ENCODE peak calls at places on chromosomes 16 and 17, in seven cellular contexts. One of them, this sample, is unnamed.
A peak's percentile ranks its signal among the peaks of the same experiment; 100 is the strongest.

GRCh38 chr17:66200685-66201092 is 8.8 kb upstream of the CEP112 start:
- DNase-seq in CD8-positive, alpha-beta T cell: peak; percentile 3
- DNase-seq in fibroblast of mammary gland: peak; percentile 83
- DNase-seq in omental fat pad: no peak
- DNase-seq in prostate gland: peak; percentile 48
- DNase-seq in fibroblast of the aortic adventitia: peak; percentile 82
- DNase-seq in uterus: no peak
- DNase-seq in this sample: peak; percentile 76

GRCh38 chr16:70767377-70768204 is 33.4 kb downstream of the VAC14 start:
- DNase-seq in CD8-positive, alpha-beta T cell: no peak
- DNase-seq in fibroblast of mammary gland: peak; percentile 43
- DNase-seq in fibroblast of the aortic adventitia: peak; percentile 52
- DNase-seq in uterus: no peak
- DNase-seq in omental fat pad: no peak
- DNase-seq in prostate gland: no peak
- DNase-seq in this sample: no peak

GRCh38 chr16:84379008-84379730 is 10.8 kb downstream of the ATP2C2 start:
- DNase-seq in omental fat pad: peak; percentile 7
- DNase-seq in prostate gland: no peak
- DNase-seq in fibroblast of the aortic adventitia: no peak
- DNase-seq in uterus: no peak
- DNase-seq in fibroblast of mammary gland: no peak
- DNase-seq in CD8-positive, alpha-beta T cell: no peak
- DNase-seq in this sample: no peak

GRCh38 chr17:77541995-77542394 is 401.2 kb downstream of the SEC14L1 start:
- DNase-seq in omental fat pad: no peak
- DNase-seq in fibroblast of the aortic adventitia: peak; percentile 71
- DNase-seq in prostate gland: no peak
- DNase-seq in fibroblast of mammary gland: no peak
- DNase-seq in uterus: no peak
- DNase-seq in CD8-positive, alpha-beta T cell: no peak
- DNase-seq in this sample: no peak

GRCh38 chr16:85104821-85105391 is 7.4 kb downstream of the CIBAR2 start:
- DNase-seq in prostate gland: no peak
- DNase-seq in CD8-positive, alpha-beta T cell: no peak
- DNase-seq in uterus: no peak
- DNase-seq in fibroblast of mammary gland: no peak
- DNase-seq in fibroblast of the aortic adventitia: no peak
- DNase-seq in omental fat pad: no peak
- DNase-seq in this sample: no peak

GRCh38 chr17:79862259-79862658 is 23.0 kb upstream of the CBX4 start:
- DNase-seq in prostate gland: no peak
- DNase-seq in CD8-positive, alpha-beta T cell: no peak
- DNase-seq in omental fat pad: no peak
- DNase-seq in uterus: no peak
- DNase-seq in fibroblast of mammary gland: no peak
- DNase-seq in fibroblast of the aortic adventitia: no peak
- DNase-seq in this sample: no peak

GRCh38 chr16:64933890-64934289 is 188.0 kb downstream of the CDH11 start:
- DNase-seq in CD8-positive, alpha-beta T cell: no peak
- DNase-seq in prostate gland: no peak
- DNase-seq in fibroblast of mammary gland: peak; percentile 30
- DNase-seq in fibroblast of the aortic adventitia: no peak
- DNase-seq in omental fat pad: no peak
- DNase-seq in uterus: no peak
- DNase-seq in this sample: peak; percentile 30

GRCh38 chr17:49003557-49004511 is 6.6 kb downstream of the IGF2BP1 start:
- DNase-seq in uterus: no peak
- DNase-seq in fibroblast of mammary gland: no peak
- DNase-seq in CD8-positive, alpha-beta T cell: no peak
- DNase-seq in omental fat pad: no peak
- DNase-seq in prostate gland: no peak
- DNase-seq in fibroblast of the aortic adventitia: no peak
- DNase-seq in this sample: peak; percentile 58

GRCh38 chr16:65546353-65546791 is 424.5 kb upstream of the CDH11 start:
- DNase-seq in omental fat pad: no peak
- DNase-seq in fibroblast of the aortic adventitia: peak; percentile 81
- DNase-seq in prostate gland: no peak
- DNase-seq in CD8-positive, alpha-beta T cell: no peak
- DNase-seq in uterus: no peak
- DNase-seq in fibroblast of mammary gland: peak; percentile 66
- DNase-seq in this sample: peak; percentile 74

GRCh38 chr17:60091109-60091508 is 12.4 kb upstream of the HEATR6 start:
- DNase-seq in fibroblast of the aortic adventitia: no peak
- DNase-seq in omental fat pad: no peak
- DNase-seq in CD8-positive, alpha-beta T cell: no peak
- DNase-seq in fibroblast of mammary gland: no peak
- DNase-seq in prostate gland: peak; percentile 2
- DNase-seq in uterus: no peak
- DNase-seq in this sample: no peak

GRCh38 chr17:51508048-51508447 is 247.7 kb downstream of the UTP18 start:
- DNase-seq in uterus: no peak
- DNase-seq in prostate gland: no peak
- DNase-seq in CD8-positive, alpha-beta T cell: no peak
- DNase-seq in omental fat pad: no peak
- DNase-seq in fibroblast of the aortic adventitia: no peak
- DNase-seq in fibroblast of mammary gland: no peak
- DNase-seq in this sample: no peak

GRCh38 chr17:258045-258734 is 76.7 kb upstream of the DOC2B start:
- DNase-seq in fibroblast of mammary gland: no peak
- DNase-seq in omental fat pad: no peak
- DNase-seq in uterus: peak; percentile 9
- DNase-seq in prostate gland: no peak
- DNase-seq in CD8-positive, alpha-beta T cell: no peak
- DNase-seq in fibroblast of the aortic adventitia: no peak
- DNase-seq in this sample: no peak

GRCh38 chr17:31564883-31565297 is 173.4 kb downstream of the RAB11FIP4 start:
- DNase-seq in omental fat pad: no peak
- DNase-seq in fibroblast of the aortic adventitia: no peak
- DNase-seq in uterus: peak; percentile 45
- DNase-seq in prostate gland: no peak
- DNase-seq in fibroblast of mammary gland: peak; percentile 58
- DNase-seq in CD8-positive, alpha-beta T cell: no peak
- DNase-seq in this sample: peak; percentile 72

GRCh38 chr17:31564291-31564690 is 172.8 kb downstream of the RAB11FIP4 start:
- DNase-seq in fibroblast of mammary gland: no peak
- DNase-seq in prostate gland: no peak
- DNase-seq in omental fat pad: no peak
- DNase-seq in uterus: no peak
- DNase-seq in CD8-positive, alpha-beta T cell: no peak
- DNase-seq in fibroblast of the aortic adventitia: no peak
- DNase-seq in this sample: no peak

GRCh38 chr17:31566247-31566991 is 174.9 kb downstream of the RAB11FIP4 start:
- DNase-seq in prostate gland: peak; percentile 74
- DNase-seq in fibroblast of the aortic adventitia: no peak
- DNase-seq in uterus: no peak
- DNase-seq in CD8-positive, alpha-beta T cell: no peak
- DNase-seq in omental fat pad: no peak
- DNase-seq in fibroblast of mammary gland: no peak
- DNase-seq in this sample: no peak

GRCh38 chr17:31566992-31567373 is 175.5 kb downstream of the RAB11FIP4 start:
- DNase-seq in CD8-positive, alpha-beta T cell: no peak
- DNase-seq in omental fat pad: no peak
- DNase-seq in fibroblast of the aortic adventitia: no peak
- DNase-seq in uterus: no peak
- DNase-seq in prostate gland: no peak
- DNase-seq in fibroblast of mammary gland: no peak
- DNase-seq in this sample: no peak

DNA sequence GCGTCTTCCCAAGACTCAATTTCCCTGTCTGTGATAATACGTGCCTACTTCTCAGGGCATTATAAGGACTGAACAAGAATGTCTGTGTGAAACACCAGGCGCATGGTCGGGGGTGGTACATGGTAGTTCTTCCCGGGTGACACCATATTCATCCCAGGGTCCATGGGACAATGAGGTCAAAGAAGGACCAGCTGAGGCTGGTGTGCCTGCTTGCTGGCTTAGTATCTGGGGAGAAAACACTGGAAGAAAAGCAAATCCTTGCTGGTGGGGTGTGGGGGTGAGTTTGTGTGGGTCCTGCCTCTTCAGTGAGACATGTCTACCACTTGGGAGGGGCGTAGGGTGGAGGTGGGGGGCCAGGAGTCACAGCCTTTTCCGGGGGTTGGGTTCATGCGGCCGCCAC is 174.2 kb downstream of the RAB11FIP4 start:
- DNase-seq in CD8-positive, alpha-beta T cell: no peak
- DNase-seq in uterus: no peak
- DNase-seq in fibroblast of the aortic adventitia: no peak
- DNase-seq in fibroblast of mammary gland: no peak
- DNase-seq in prostate gland: no peak
- DNase-seq in omental fat pad: no peak
- DNase-seq in this sample: no peak
- TF ChIP-seq CTCF in CD8-positive, alpha-beta T cell: no peak
- TF ChIP-seq CTCF in uterus: no peak
- TF ChIP-seq CTCF in fibroblast of the aortic adventitia: no peak
- TF ChIP-seq CTCF in fibroblast of mammary gland: no peak
- TF ChIP-seq CTCF in prostate gland: no peak
- TF ChIP-seq CTCF in omental fat pad: no peak
- TF ChIP-seq CTCF in this sample: no peak

DNA sequence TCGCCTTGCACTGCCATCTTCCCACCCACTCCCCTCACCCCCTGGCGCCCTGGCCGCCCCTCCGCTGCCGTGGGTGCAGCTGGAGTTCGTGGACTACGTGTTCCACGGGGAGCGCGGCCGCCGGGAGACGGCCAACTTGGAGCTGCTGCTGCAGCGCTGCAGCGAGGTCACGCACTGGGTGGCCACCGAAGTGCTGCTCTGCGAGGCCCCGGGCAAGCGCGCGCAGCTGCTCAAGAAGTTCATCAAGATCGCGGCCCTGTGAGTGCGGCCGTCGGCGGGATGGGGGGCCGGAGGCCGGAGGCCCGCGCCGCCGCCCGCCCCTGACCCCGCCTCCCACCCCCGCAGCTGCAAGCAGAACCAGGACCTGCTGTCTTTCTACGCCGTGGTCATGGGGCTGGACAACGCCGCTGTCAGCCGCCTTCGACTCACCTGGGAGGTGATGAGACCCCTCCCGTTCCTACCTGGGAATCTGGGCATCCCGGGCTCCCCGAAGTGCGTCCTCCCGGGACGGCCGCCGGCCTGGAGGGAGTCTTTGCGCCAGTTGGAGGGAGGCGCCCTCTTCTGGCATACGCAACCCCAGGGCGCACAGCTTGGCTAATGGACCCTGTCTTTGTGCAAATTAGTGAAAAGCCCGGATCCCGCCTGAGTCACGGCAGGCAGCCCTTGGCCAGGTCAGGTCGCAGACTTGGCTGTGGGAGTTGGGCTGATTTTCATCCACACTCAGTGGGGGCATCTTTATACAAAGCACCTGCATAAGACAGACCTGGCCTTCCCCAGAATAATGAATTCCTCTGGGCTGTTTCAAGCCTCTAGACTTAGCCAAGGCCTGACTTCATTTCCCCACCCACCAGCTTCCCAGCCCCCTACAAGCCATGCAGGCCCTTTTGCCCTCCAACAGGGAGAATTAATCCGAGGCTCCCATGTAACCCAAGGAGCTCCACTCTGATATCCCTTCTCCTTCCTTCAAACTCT is 14.3 kb downstream of the RAPGEFL1 start:
- DNase-seq in prostate gland: peak; percentile 75
- DNase-seq in uterus: peak; percentile 83
- DNase-seq in CD8-positive, alpha-beta T cell: peak; percentile 36
- DNase-seq in fibroblast of the aortic adventitia: peak; percentile 75
- DNase-seq in omental fat pad: peak; percentile 68
- DNase-seq in fibroblast of mammary gland: peak; percentile 81
- DNase-seq in this sample: peak; percentile 78
- TF ChIP-seq CTCF in prostate gland: peak; percentile 64
- TF ChIP-seq CTCF in uterus: peak; percentile 76
- TF ChIP-seq CTCF in CD8-positive, alpha-beta T cell: peak; percentile 49
- TF ChIP-seq CTCF in fibroblast of the aortic adventitia: peak; percentile 77
- TF ChIP-seq CTCF in omental fat pad: no peak
- TF ChIP-seq CTCF in fibroblast of mammary gland: peak; percentile 65
- TF ChIP-seq CTCF in this sample: peak; percentile 85

DNA sequence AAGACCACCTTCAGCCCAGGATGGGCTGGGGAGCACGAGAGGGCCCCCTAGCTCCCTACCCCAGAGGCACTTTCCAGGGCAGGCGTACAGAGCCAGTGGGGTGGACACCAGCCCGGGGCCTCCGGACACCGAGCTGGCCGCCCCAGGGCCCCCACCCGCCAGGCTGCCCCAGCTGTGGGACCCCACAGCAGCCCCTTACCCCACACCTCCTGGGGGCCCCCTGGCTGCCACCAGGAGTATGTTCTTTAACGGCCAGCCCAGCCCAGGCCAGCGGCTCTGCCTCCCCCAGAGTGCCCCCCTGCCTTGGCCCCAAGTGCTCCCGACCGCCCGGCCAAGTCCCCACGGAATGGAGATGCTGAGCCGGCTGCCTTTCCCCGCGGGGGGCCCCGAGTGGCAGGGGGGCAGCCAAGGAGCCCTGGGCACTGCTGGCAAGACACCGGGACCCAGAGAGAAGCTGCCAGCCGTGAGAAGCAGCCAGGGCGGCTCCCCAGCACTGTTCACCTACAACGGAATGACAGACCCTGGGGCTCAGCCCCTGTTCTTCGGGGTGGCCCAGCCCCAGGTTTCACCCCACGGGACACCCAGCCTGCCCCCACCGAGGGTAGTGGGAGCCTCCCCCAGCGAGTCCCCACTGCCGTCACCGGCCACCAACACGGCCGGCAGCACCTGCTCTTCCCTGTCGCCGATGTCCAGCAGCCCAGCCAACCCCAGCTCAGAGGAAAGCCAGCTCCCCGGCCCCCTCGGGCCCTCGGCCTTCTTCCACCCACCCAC is 24.3 kb upstream of the ZFPM1 start:
- DNase-seq in fibroblast of mammary gland: no peak
- DNase-seq in fibroblast of the aortic adventitia: no peak
- DNase-seq in prostate gland: no peak
- DNase-seq in omental fat pad: no peak
- DNase-seq in uterus: no peak
- DNase-seq in CD8-positive, alpha-beta T cell: no peak
- DNase-seq in this sample: no peak
- TF ChIP-seq CTCF in fibroblast of mammary gland: no peak
- TF ChIP-seq CTCF in fibroblast of the aortic adventitia: no peak
- TF ChIP-seq CTCF in prostate gland: no peak
- TF ChIP-seq CTCF in omental fat pad: no peak
- TF ChIP-seq CTCF in uterus: no peak
- TF ChIP-seq CTCF in CD8-positive, alpha-beta T cell: no peak
- TF ChIP-seq CTCF in this sample: no peak

GRCh38 chr17:29386760-29387159 is 3.4 kb upstream of the TAOK1 start:
- DNase-seq in CD8-positive, alpha-beta T cell: no peak
- DNase-seq in omental fat pad: no peak
- DNase-seq in fibroblast of mammary gland: no peak
- DNase-seq in prostate gland: no peak
- DNase-seq in fibroblast of the aortic adventitia: no peak
- DNase-seq in uterus: no peak
- DNase-seq in this sample: no peak

GRCh38 chr17:29388937-29389336 is 1.2 kb upstream of the TAOK1 start:
- DNase-seq in fibroblast of mammary gland: no peak
- DNase-seq in CD8-positive, alpha-beta T cell: no peak
- DNase-seq in omental fat pad: no peak
- DNase-seq in prostate gland: no peak
- DNase-seq in uterus: no peak
- DNase-seq in fibroblast of the aortic adventitia: no peak
- DNase-seq in this sample: no peak

GRCh38 chr17:29383687-29384086 is 6.5 kb upstream of the TAOK1 start:
- DNase-seq in fibroblast of the aortic adventitia: no peak
- DNase-seq in prostate gland: no peak
- DNase-seq in CD8-positive, alpha-beta T cell: no peak
- DNase-seq in fibroblast of mammary gland: peak; percentile 71
- DNase-seq in omental fat pad: no peak
- DNase-seq in uterus: no peak
- DNase-seq in this sample: no peak

GRCh38 chr17:29389994-29390855 is at the start of gene TAOK1:
- DNase-seq in prostate gland: peak; percentile 99
- DNase-seq in uterus: peak; percentile 99
- DNase-seq in fibroblast of mammary gland: peak; percentile 97
- DNase-seq in fibroblast of the aortic adventitia: peak; percentile 97
- DNase-seq in omental fat pad: peak; percentile 99
- DNase-seq in CD8-positive, alpha-beta T cell: peak; percentile 94
- DNase-seq in this sample: peak; percentile 98

GRCh38 chr17:29384901-29385300 is 5.3 kb upstream of the TAOK1 start:
- DNase-seq in fibroblast of the aortic adventitia: no peak
- DNase-seq in fibroblast of mammary gland: no peak
- DNase-seq in prostate gland: no peak
- DNase-seq in omental fat pad: no peak
- DNase-seq in CD8-positive, alpha-beta T cell: no peak
- DNase-seq in uterus: no peak
- DNase-seq in this sample: no peak
- TF ChIP-seq CTCF in fibroblast of the aortic adventitia: no peak
- TF ChIP-seq CTCF in fibroblast of mammary gland: no peak
- TF ChIP-seq CTCF in prostate gland: no peak
- TF ChIP-seq CTCF in omental fat pad: no peak
- TF ChIP-seq CTCF in CD8-positive, alpha-beta T cell: no peak
- TF ChIP-seq CTCF in uterus: no peak
- TF ChIP-seq CTCF in this sample: no peak

This sample was measured in astrocyte of the spinal cord.